ENCODE peak calls at places on chromosomes 3 and 15, in ten cellular contexts. S is astrocyte of the spinal cord, V is lower leg skin, M is hepatocyte, X is left lung, L is left ventricle myocardium inferior, U is dorsolateral prefrontal cortex, T is body of pancreas, O is thyroid gland, Z is lower lobe of right lung. P is an unnamed sample.

GRCh38 chr3:10008588-10009344 is 17.5 kb upstream of the FANCD2 start:
- DNase-seq in M (peak; percentile 95), V (peak; percentile 98), U (peak; percentile 85), T (peak; percentile 94), X (peak; percentile 99), Z (peak; percentile 93), S (peak; percentile 62), L (peak; percentile 92), O (peak; percentile 88), P (peak; percentile 70)

GRCh38 chr3:59374812-59375211 is 325.0 kb upstream of the CFAP20DC start:
- DNase-seq in V (no peak), X (no peak), T (no peak), L (no peak), O (peak; percentile 30), U (no peak), S (no peak), Z (no peak), M (no peak), P (no peak)

GRCh38 chr15:31027948-31028586 is 36.6 kb upstream of the MTMR10 start:
- DNase-seq in S (no peak), X (no peak), O (no peak), T (no peak), Z (no peak), U (no peak), M (no peak), V (no peak), L (no peak), P (no peak)

GRCh38 chr3:42349765-42350594 is 60.4 kb downstream of the LYZL4 start:
- DNase-seq in S (no peak), Z (no peak), T (no peak), X (no peak), M (peak; percentile 16), L (no peak), O (no peak), V (no peak), U (no peak), P (no peak)

GRCh38 chr15:65377105-65377975 is 462 bp downstream of the IGDCC3 start:
- DNase-seq in T (peak; percentile 37), S (peak; percentile 20), L (no peak), O (peak; percentile 56), V (no peak), Z (no peak), U (peak; percentile 42), X (no peak), M (peak; percentile 65), P (no peak)

GRCh38 chr3:142896201-142896755 is 7.4 kb upstream of the PCOLCE2 start:
- DNase-seq in S (peak; percentile 80), L (no peak), X (no peak), U (no peak), O (no peak), M (no peak), T (no peak), Z (no peak), V (no peak), P (peak; percentile 92)

GRCh38 chr3:113094514-113094913 is 103.7 kb downstream of the GTPBP8 start:
- DNase-seq in S (no peak), V (no peak), U (no peak), X (no peak), M (no peak), O (no peak), T (no peak), L (no peak), Z (no peak), P (no peak)

GRCh38 chr15:70339551-70340517 is 242.1 kb upstream of the TLE3 start:
- DNase-seq in Z (peak; percentile 65), T (no peak), M (no peak), X (no peak), L (no peak), S (peak; percentile 27), U (no peak), V (peak; percentile 34), O (no peak), P (peak; percentile 43)

GRCh38 chr3:126399348-126399730 is 4.6 kb downstream of the CFAP100 start:
- DNase-seq in T (no peak), O (no peak), L (no peak), U (no peak), M (no peak), Z (no peak), X (no peak), S (no peak), V (no peak), P (no peak)

GRCh38 chr3:126396536-126396935 is 1.8 kb downstream of the CFAP100 start:
- DNase-seq in U (no peak), L (no peak), M (no peak), S (no peak), X (no peak), O (no peak), V (peak; percentile 78), T (no peak), Z (no peak), P (no peak)

GRCh38 chr3:126397610-126398422 is 3.1 kb downstream of the CFAP100 start:
- DNase-seq in S (no peak), U (no peak), T (no peak), Z (no peak), V (peak; percentile 80), O (no peak), X (no peak), L (no peak), M (no peak), P (no peak)

GRCh38 chr3:126399756-126400155 is 5.0 kb downstream of the CFAP100 start:
- DNase-seq in V (peak; percentile 17), T (no peak), O (no peak), S (no peak), X (no peak), L (no peak), M (no peak), U (no peak), Z (no peak), P (no peak)

DNA sequence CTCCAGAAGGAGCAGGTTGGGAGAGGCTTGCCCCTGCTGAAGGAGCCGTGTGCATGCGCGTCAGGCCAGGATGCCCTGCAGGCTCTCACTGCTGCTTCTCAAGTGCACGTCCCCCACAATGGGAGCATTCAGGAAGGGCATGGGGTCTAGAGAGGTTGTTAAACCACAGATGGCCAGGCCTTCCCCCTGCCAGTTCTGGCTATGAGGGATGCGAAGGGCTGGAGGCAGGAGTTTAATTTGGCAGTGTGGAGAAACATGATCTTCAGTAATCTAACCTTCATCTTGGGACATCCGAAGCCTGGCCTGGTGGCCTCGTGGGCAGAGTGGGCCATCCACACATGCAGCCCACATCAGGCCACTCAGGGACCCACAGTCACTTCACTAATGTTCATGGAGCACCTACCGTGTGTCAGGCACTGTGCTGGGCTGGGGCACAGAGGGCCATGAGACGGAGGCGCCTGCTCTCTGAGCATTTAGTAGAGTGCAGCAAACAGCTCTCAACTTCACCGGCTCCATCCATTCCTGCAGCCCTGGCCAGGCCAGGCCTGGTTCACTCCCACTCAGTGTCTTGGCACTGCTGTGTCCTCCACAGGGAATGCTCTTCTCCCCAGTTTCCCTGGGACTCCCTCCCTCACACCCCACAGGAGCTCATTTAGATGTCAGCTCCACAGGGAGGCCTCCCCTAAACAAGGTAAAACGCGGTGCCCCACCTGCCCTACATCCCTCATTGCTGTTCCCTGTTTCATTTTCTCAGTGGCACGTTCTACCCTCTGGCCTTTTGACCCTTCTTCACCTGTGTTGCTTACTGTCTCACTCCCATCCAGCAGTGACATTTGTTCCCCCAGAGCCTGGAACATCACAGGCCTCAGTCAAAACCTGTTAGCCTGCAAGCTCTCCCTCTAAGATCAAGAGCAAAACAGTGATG is 4.0 kb downstream of the CFAP100 start:
- DNase-seq in Z (no peak), T (no peak), V (peak; percentile 77), X (no peak), M (no peak), S (no peak), L (no peak), U (no peak), O (no peak), P (no peak)
- H3K4me3 ChIP-seq in Z (no peak overlapping the region), T (no peak overlapping the region), V (no peak overlapping the region), X (no peak overlapping the region), M (no peak overlapping the region), S (no peak overlapping the region), L (no peak overlapping the region), U (no peak overlapping the region), O (no peak overlapping the region), P (no peak overlapping the region)

DNA sequence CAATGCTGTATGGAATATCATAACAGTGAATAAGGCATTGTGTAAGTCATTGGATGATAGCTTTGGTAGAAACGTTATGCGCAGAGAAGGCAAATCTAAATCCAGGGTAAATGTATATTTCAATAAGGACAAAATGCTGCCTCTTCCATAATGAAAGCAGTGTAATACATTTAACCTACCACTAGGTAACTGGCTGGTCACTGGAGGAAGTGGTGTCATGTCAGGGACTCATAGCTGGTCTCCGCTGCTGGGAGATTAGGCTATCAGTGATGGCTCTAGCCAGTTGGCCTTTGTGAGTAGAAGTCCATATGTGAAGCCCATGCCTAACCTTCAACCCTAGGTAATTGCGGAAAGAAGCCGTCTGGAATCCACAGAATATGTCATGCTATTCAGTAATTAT is 140.9 kb downstream of the NLGN1 start:
- DNase-seq in L (no peak), O (no peak), U (no peak), Z (no peak), T (no peak), M (no peak), X (no peak), S (no peak), V (no peak), P (no peak)
- TF ChIP-seq CTCF in L (no peak), O (no peak), U (no peak), Z (no peak), T (no peak), M (no peak), X (no peak), S (no peak), V (no peak), P (peak; percentile 11)

GRCh38 chr3:4823986-4824947 is 155.0 kb upstream of the BHLHE40 start:
- DNase-seq in U (no peak), X (no peak), M (no peak), L (no peak), O (no peak), Z (no peak), T (no peak), V (no peak), S (no peak), P (no peak)

GRCh38 chr3:4826237-4827100 is 152.8 kb upstream of the BHLHE40 start:
- DNase-seq in X (peak; percentile 83), T (peak; percentile 80), S (peak; percentile 47), Z (peak; percentile 72), V (peak; percentile 94), L (peak; percentile 85), U (peak; percentile 60), O (peak; percentile 83), M (no peak), P (peak; percentile 36)

GRCh38 chr3:4823385-4823784 is 155.9 kb upstream of the BHLHE40 start:
- DNase-seq in Z (no peak), T (no peak), O (no peak), M (no peak), U (no peak), L (no peak), S (no peak), V (no peak), X (no peak), P (no peak)

GRCh38 chr3:4825572-4826236 is 153.5 kb upstream of the BHLHE40 start:
- DNase-seq in M (no peak), S (no peak), T (peak; percentile 52), U (no peak), O (peak; percentile 84), X (peak; percentile 84), L (peak; percentile 56), V (no peak), Z (peak; percentile 80), P (no peak)

DNA sequence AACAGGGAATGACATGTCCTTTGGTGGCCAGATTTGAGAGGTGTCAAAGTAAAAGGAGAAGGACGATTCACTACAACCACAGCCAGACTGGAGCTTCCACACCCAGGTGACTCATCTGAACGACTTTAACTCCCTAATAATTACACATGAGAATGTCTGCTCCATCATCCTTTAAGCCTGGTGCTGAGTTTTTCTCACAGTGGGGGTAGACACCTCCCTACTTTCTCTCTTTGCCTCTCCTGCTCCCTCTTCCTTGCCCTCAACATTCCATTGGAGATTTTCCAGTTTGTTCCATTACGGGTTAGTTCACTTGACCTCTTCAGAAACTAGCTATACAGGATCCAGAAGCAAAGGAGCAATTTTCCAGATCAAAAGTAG is 154.3 kb upstream of the BHLHE40 start:
- DNase-seq in Z (no peak), S (peak; percentile 81), M (peak; percentile 40), V (no peak), O (no peak), L (no peak), X (no peak), T (no peak), U (no peak), P (peak; percentile 89)
- H3K4me3 ChIP-seq in Z (no peak overlapping the region), S (no peak overlapping the region), M (no peak overlapping the region), V (no peak overlapping the region), O (no peak overlapping the region), L (no peak overlapping the region), X (no peak overlapping the region), T (no peak overlapping the region), U (no peak overlapping the region), P (no peak overlapping the region)

DNA sequence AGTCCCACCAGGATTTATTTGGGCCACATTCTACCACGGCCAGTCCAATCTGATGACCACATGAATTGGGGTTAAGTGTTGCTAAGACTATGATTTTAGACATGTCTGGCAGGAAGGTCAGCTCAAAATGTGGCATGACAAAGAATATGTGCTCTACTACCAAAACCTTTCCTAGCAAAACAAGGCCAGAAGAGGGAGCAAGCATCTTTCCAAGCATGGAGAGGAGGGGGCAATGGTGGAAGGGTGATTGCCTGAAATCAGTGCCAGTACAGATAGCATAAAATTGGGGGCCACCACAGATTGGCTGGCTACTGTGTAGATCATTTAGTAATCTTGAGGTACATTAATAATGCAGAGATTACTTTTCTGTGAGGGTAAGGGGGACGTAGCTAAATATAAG is 43.2 kb downstream of the TMEM39A start:
- DNase-seq in Z (no peak), M (no peak), U (no peak), X (no peak), L (no peak), V (no peak), T (no peak), S (no peak), O (no peak), P (no peak)
- TF ChIP-seq CTCF in Z (no peak), M (no peak), U (no peak), X (no peak), L (no peak), V (no peak), T (no peak), S (peak; percentile 31), O (no peak), P (no peak)

P was measured in fibroblast of mammary gland.